ENCODE peak calls at places on chromosomes 6 and 20, in ten cellular contexts. E is heart right ventricle; Q is neuronal stem cell; R is pancreas; G is astrocyte; B is suprapubic skin; J is thoracic aorta; C is cardiac muscle cell; H is CD8-positive, alpha-beta memory T cell; P is A673. L is an unnamed sample. For H3K4me1, the result is how much of the 10 kb centered on the place peaks cover.

GRCh38 chr20:4869290-4870193 is 131.8 kb downstream of the SLC23A2 start:
- DNase-seq in R (no peak), B (no peak), P (no peak), C (no peak), G (peak), E (no peak), J (no peak), Q (no peak), H (no peak), L (peak)

GRCh38 chr20:47035191-47035590 is 140.5 kb downstream of the EYA2 start:
- DNase-seq in H (no peak), G (no peak), B (no peak), J (no peak), Q (no peak), R (no peak), P (no peak), E (no peak), C (no peak), L (no peak)

GRCh38 chr6:52340603-52340880 is 21.4 kb upstream of the PAQR8 start:
- DNase-seq in E (no peak), R (no peak), Q (no peak), C (no peak), J (no peak), B (no peak), H (no peak), P (no peak), G (no peak), L (no peak)

GRCh38 chr20:20525756-20526155 is 157.9 kb downstream of the INSM1 start:
- DNase-seq in P (no peak), E (no peak), G (no peak), C (no peak), R (no peak), B (no peak), H (no peak), Q (no peak), J (no peak), L (no peak)

GRCh38 chr6:129368970-129369369 is 341.0 kb downstream of the ARHGAP18 start:
- DNase-seq in G (peak), H (no peak), Q (no peak), R (no peak), B (no peak), C (no peak), J (no peak), P (no peak), E (no peak), L (no peak)

GRCh38 chr6:123962508-123962907 is 158.8 kb downstream of the NKAIN2 start:
- DNase-seq in G (no peak), E (no peak), J (no peak), B (no peak), Q (no peak), C (peak), P (no peak), H (no peak), R (peak), L (no peak)

GRCh38 chr6:162421004-162421403 is 306.6 kb downstream of the PRKN start:
- DNase-seq in J (no peak), P (no peak), R (no peak), G (no peak), B (no peak), H (no peak), Q (no peak), C (no peak), E (no peak), L (no peak)

GRCh38 chr6:157597461-157598312 is 216.7 kb downstream of the ZDHHC14 start:
- DNase-seq in B (no peak), H (no peak), Q (peak), G (no peak), J (no peak), C (peak), P (peak), R (peak), E (peak), L (peak)

GRCh38 chr6:138287144-138287955 is 69.1 kb upstream of the PBOV1 start:
- DNase-seq in H (peak), B (no peak), E (no peak), R (peak), G (peak), C (peak), P (peak), J (no peak), Q (no peak), L (peak)

GRCh38 chr6:44678252-44678935 is 290.9 kb downstream of the CDC5L start:
- DNase-seq in C (no peak), Q (no peak), E (no peak), J (no peak), R (no peak), G (no peak), P (no peak), H (no peak), B (no peak), L (no peak)

GRCh38 chr6:136982928-136983327 is 60.8 kb downstream of the SLC35D3 start:
- DNase-seq in C (no peak), Q (no peak), J (no peak), R (no peak), H (no peak), B (no peak), P (no peak), E (no peak), G (no peak), L (no peak)

GRCh38 chr20:49542514-49542991 is 25.4 kb downstream of the PTGIS start:
- DNase-seq in R (no peak), C (no peak), Q (no peak), B (no peak), P (no peak), H (no peak), G (no peak), E (no peak), J (no peak), L (no peak)

GRCh38 chr6:5723905-5724691 is 282.6 kb downstream of the NRN1 start:
- DNase-seq in R (no peak), Q (no peak), P (peak), E (no peak), B (peak), H (no peak), G (no peak), C (no peak), J (no peak), L (no peak)

GRCh38 chr6:108677357-108677756 is 116.6 kb downstream of the FOXO3 start:
- DNase-seq in C (no peak), E (no peak), J (no peak), P (peak), R (no peak), B (no peak), Q (no peak), H (no peak), G (peak), L (no peak)

GRCh38 chr6:10030942-10031537 is 383.8 kb downstream of the TFAP2A start:
- DNase-seq in R (no peak), C (peak), Q (no peak), G (no peak), B (no peak), P (peak), E (no peak), J (no peak), H (no peak), L (no peak)

GRCh38 chr6:150214310-150214709 is 71.5 kb downstream of the PPP1R14C start:
- DNase-seq in P (no peak), Q (no peak), G (no peak), R (no peak), J (no peak), E (no peak), C (no peak), H (no peak), B (no peak), L (no peak)

GRCh38 chr20:38828514-38829295 is 23.2 kb downstream of the PPP1R16B start:
- DNase-seq in R (no peak), P (no peak), B (no peak), Q (no peak), C (no peak), G (no peak), J (no peak), H (no peak), E (no peak), L (no peak)

GRCh38 chr6:136547336-136547735 is 2.9 kb downstream of the MAP7 start:
- DNase-seq in E (no peak), J (no peak), P (peak), B (no peak), R (no peak), H (no peak), G (peak), Q (no peak), C (peak), L (no peak)

GRCh38 chr6:15320683-15321082 is 74.8 kb downstream of the JARID2 start:
- DNase-seq in C (no peak), J (no peak), B (no peak), G (peak), Q (no peak), P (no peak), E (no peak), H (no peak), R (no peak), L (no peak)

GRCh38 chr6:15322184-15322583 is 76.3 kb downstream of the JARID2 start:
- DNase-seq in J (no peak), C (no peak), E (no peak), P (no peak), Q (no peak), H (no peak), B (no peak), R (no peak), G (no peak), L (no peak)

GRCh38 chr6:15325540-15325955 is 79.7 kb downstream of the JARID2 start:
- DNase-seq in H (no peak), B (no peak), E (no peak), J (no peak), G (no peak), C (no peak), R (no peak), P (no peak), Q (no peak), L (no peak)

GRCh38 chr6:15324427-15324985 is 78.6 kb downstream of the JARID2 start:
- DNase-seq in E (no peak), B (no peak), R (no peak), C (no peak), G (no peak), J (no peak), Q (no peak), P (no peak), H (no peak), L (no peak)

GRCh38 chr6:15322781-15323536 is 77.1 kb downstream of the JARID2 start:
- DNase-seq in R (no peak), P (no peak), J (no peak), C (no peak), G (peak), B (no peak), H (no peak), Q (no peak), E (no peak), L (no peak)
- H3K4me1 ChIP-seq in R (under half), P (half or more), J (under half), C (under half), G (under half), B (under half), H (under half), Q (under half), E (under half), L (under half)

GRCh38 chr20:31896049-31896448 is 25.6 kb downstream of the TTLL9 start:
- DNase-seq in H (no peak), P (no peak), Q (no peak), R (no peak), G (no peak), J (no peak), B (peak), C (no peak), E (no peak), L (no peak)

GRCh38 chr20:31890646-31891045 is 20.2 kb downstream of the TTLL9 start:
- DNase-seq in B (peak), G (no peak), H (no peak), R (no peak), E (no peak), Q (no peak), P (no peak), J (no peak), C (no peak), L (no peak)

GRCh38 chr20:31897541-31897940 is 27.1 kb downstream of the TTLL9 start:
- DNase-seq in B (peak), H (no peak), J (no peak), C (no peak), Q (no peak), G (no peak), R (no peak), E (no peak), P (no peak), L (no peak)

GRCh38 chr20:31894980-31895675 is 24.7 kb downstream of the TTLL9 start:
- DNase-seq in B (peak), Q (no peak), E (no peak), P (peak), J (peak), R (peak), C (peak), H (no peak), G (peak), L (no peak)
- H3K27ac ChIP-seq in B (peak), Q (no peak), E (peak), P (no peak), J (peak), R (no peak), C (no peak), H (no peak), G (no peak), L (no peak)

GRCh38 chr6:30206799-30207618 is 6.2 kb downstream of the TRIM26 start:
- DNase-seq in J (no peak), R (no peak), Q (no peak), B (no peak), G (peak), E (no peak), P (no peak), H (no peak), C (peak), L (no peak)

GRCh38 chr6:30211306-30211705 is 1.9 kb downstream of the TRIM26 start:
- DNase-seq in P (no peak), H (no peak), E (no peak), R (no peak), Q (no peak), B (no peak), C (no peak), G (no peak), J (no peak), L (no peak)

GRCh38 chr6:30211899-30212298 is 1.3 kb downstream of the TRIM26 start:
- DNase-seq in Q (no peak), B (no peak), J (no peak), C (no peak), P (no peak), G (no peak), H (no peak), R (no peak), E (no peak), L (no peak)

GRCh38 chr6:30206152-30206551 is 7.1 kb downstream of the TRIM26 start:
- DNase-seq in Q (no peak), H (no peak), E (no peak), R (no peak), G (no peak), C (no peak), J (no peak), P (no peak), B (no peak), L (no peak)

DNA sequence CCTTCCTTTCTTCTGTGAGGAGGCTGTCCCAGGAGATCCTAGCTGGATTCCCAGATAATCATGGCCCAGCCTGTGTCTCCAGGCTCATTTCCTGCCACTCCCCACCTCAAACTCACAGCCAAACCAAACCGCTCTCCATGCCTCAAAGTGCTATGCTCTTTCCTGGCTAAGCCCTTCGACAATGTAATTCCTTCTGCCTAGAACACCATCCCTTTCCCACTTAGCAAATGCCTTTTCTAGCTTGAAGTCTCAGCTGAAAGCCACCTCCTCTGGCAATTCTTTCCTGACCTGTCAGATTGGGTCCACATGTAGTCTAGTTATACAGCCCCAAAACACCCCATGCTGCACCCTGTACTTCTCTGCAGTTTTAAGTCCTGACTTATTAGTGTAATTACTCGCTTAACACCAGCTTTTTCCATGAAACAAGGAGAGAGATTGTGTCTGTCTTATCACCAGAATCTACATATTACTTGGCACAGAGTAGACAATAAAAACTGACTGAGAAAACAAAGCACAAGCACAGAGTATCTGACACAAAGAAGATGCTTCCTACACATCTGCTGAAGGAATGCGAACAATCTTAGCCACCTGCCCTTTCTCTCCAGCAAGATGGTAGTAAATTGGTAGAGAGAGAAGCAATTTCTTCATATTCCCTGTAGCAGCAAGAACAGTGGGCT is 5.4 kb downstream of the TRIM26 start:
- DNase-seq in B (no peak), R (no peak), H (no peak), J (no peak), Q (no peak), G (peak), P (no peak), C (no peak), E (no peak), L (no peak)
- H3K4me3 ChIP-seq in B (no peak), R (no peak), H (no peak), J (no peak), Q (no peak), G (no peak), P (no peak), C (no peak), E (no peak), L (no peak)

DNA sequence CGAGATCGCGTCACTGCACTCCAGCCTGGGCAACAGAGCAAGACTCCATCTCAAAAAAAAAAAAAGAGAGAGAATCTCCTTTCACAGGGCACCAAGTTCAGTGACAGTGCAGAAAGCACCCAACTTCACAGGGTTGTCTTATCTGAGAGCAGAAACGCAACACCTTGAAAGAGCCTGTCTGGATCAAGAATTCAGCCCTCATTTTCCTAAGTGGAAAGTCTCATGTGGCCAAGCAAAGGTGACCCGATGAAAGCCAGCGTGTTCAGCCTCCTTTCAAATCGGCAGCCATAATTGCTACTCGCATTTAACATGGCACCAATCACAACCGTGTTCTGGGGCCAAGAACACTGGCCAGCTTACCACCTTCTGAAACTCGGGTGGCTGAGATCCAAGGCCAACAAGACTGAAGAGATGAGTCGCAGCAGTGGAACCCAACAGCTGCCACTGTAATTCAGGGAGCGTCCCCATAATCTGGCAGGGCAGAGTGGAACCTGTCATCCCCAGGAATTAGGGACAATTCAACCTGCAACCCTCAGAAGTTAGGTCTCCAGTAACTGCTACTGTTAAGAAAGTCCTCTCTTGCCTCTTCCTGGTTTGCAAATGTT is 536.7 kb upstream of the JARID2 start:
- DNase-seq in C (no peak), G (peak), Q (no peak), J (no peak), R (no peak), P (no peak), B (no peak), H (no peak), E (no peak), L (no peak)
- H3K4me1 ChIP-seq in C (under half), G (half or more), Q (under half), J (under half), R (under half), P (under half), B (under half), H (under half), E (under half), L (under half)

GRCh38 chr20:52054123-52054522 is 137.5 kb downstream of the ZFP64 start:
- DNase-seq in J (no peak), G (no peak), Q (no peak), P (no peak), C (no peak), H (no peak), E (no peak), B (no peak), R (no peak), L (no peak)

GRCh38 chr20:52060794-52061714 is 130.5 kb downstream of the ZFP64 start:
- DNase-seq in E (no peak), C (peak), P (peak), G (no peak), R (no peak), B (no peak), H (no peak), Q (peak), J (no peak), L (no peak)

GRCh38 chr20:52056203-52057062 is 135.1 kb downstream of the ZFP64 start:
- DNase-seq in R (no peak), Q (no peak), B (no peak), C (no peak), P (no peak), G (peak), E (no peak), H (no peak), J (no peak), L (no peak)
- H3K27ac ChIP-seq in R (no peak), Q (no peak), B (no peak), C (no peak), P (no peak), G (peak), E (no peak), H (no peak), J (no peak), L (no peak)

DNA sequence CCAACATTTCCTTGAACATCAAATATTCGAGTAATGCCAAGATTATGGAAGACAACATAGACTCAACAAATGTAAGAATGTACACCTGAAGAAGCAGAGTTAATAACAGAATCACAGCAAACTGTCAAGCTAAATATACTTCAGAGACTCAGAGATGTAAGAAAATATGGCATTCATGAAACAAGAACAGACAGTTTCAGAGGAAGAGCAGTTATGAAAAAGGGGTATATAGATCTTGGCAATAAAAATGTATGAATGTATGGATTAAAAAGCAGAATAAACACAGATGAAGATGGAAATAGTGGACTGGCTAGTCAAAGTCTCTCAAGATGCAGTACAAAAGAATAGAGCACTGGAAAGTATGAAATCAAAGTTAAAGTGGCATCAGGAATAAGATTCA is 18.4 kb downstream of the RRAGD start:
- DNase-seq in H (no peak), B (no peak), J (no peak), G (no peak), R (no peak), Q (no peak), E (no peak), C (no peak), P (no peak), L (no peak)
- H3K4me3 ChIP-seq in H (no peak), B (no peak), J (no peak), G (no peak), R (no peak), Q (no peak), E (no peak), C (no peak), P (no peak), L (no peak)

DNA sequence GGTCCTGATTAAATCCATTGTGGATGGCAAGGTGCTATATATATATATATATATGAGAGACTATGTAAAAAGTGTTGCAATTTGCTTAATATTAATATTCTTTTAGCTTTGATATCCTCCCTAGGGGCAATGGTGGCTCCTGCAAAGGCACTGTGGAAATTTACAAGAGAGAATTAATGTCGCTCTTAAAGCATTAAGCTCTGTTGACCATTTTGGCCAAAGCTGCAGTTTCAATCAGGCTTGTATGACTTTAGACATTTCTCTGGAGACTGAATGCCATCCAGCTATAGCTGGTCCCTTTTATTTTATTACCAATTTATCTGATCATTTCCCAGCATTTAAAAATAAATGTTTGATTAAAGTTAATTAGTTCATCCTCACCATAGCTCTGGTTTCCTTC is 155.3 kb downstream of the JARID2 start:
- DNase-seq in H (no peak), B (no peak), G (no peak), C (no peak), R (no peak), J (no peak), E (no peak), P (no peak), Q (no peak), L (no peak)
- H3K4me1 ChIP-seq in H (half or more), B (half or more), G (under half), C (half or more), R (under half), J (under half), E (half or more), P (half or more), Q (half or more), L (half or more)

GRCh38 chr6:169724554-169725269 is 412 bp upstream of the PHF10 start:
- DNase-seq in Q (peak), P (peak), G (no peak), R (peak), B (peak), H (peak), J (no peak), E (peak), C (peak), L (peak)
- H3K27ac ChIP-seq in Q (peak), P (peak), G (peak), R (peak), B (peak), H (peak), J (peak), E (peak), C (peak), L (peak)

L was measured in CD4-positive, CD25-positive, alpha-beta regulatory T cell.